ENCODE peak calls at places on chromosomes 4 and X, in five cellular contexts. M, A, D, F and B are unnamed samples.

GRCh38 chrX:149453030-149453429 is 52.1 kb downstream of the IDS start:
- DNase-seq in D (no peak), A (peak), M (no peak), F (no peak), B (no peak)

GRCh38 chrX:28701222-28701621 is 114.0 kb downstream of the IL1RAPL1 start:
- DNase-seq in F (no peak), A (no peak), D (no peak), M (no peak), B (no peak)

GRCh38 chr4:1609901-1610790 is 74.0 kb downstream of the FAM53A start:
- DNase-seq in A (no peak), M (no peak), F (no peak), D (no peak), B (no peak)

GRCh38 chr4:152063301-152064235 is 302.8 kb upstream of the GATB start:
- DNase-seq in M (peak), F (no peak), A (no peak), D (peak), B (no peak)

GRCh38 chr4:157792716-157793115 is 380.1 kb downstream of the GASK1B start:
- DNase-seq in M (no peak), A (peak), D (no peak), F (no peak), B (no peak)

GRCh38 chr4:52594961-52595360 is 64.1 kb downstream of the USP46 start:
- DNase-seq in A (peak), D (peak), F (no peak), M (no peak), B (no peak)

GRCh38 chr4:77052352-77052751 is 23.4 kb downstream of the CCNI start:
- DNase-seq in D (no peak), A (peak), F (no peak), M (peak), B (no peak)

GRCh38 chrX:41335590-41336331 is 1.8 kb downstream of the DDX3X start:
- DNase-seq in D (no peak), M (no peak), A (peak), F (no peak), B (no peak)

GRCh38 chrX:124194209-124194608 is 138.3 kb upstream of the TEX13D start:
- DNase-seq in D (no peak), A (no peak), F (no peak), M (no peak), B (no peak)

GRCh38 chr4:145930592-145930991 is 8.0 kb downstream of the ZNF827 start:
- DNase-seq in F (no peak), A (peak), M (no peak), D (no peak), B (no peak)

GRCh38 chr4:7831330-7831729 is 108.3 kb downstream of the AFAP1 start:
- DNase-seq in F (no peak), M (no peak), D (no peak), A (peak), B (peak)

GRCh38 chr4:48470570-48470969 is 12.6 kb upstream of the SLC10A4 start:
- DNase-seq in A (no peak), M (peak), D (no peak), F (no peak), B (no peak)

GRCh38 chr4:47287735-47288134 is 175.8 kb downstream of the COMMD8 start:
- DNase-seq in F (no peak), A (peak), M (no peak), D (no peak), B (no peak)

GRCh38 chr4:36511785-36512184 is 230.4 kb downstream of the DTHD1 start:
- DNase-seq in M (no peak), F (no peak), A (no peak), D (no peak), B (no peak)

GRCh38 chr4:145619639-145619996 is 433 bp downstream of the MMAA start:
- DNase-seq in M (peak), A (peak), F (peak), D (peak), B (peak)

GRCh38 chrX:118347131-118347530 is 1.2 kb downstream of the WDR44 start:
- DNase-seq in A (peak), M (peak), D (no peak), F (no peak), B (no peak)

GRCh38 chrX:119075271-119075670 is 2.5 kb downstream of the CT47C1 start:
- DNase-seq in D (no peak), A (no peak), F (no peak), M (no peak), B (no peak)

GRCh38 chrX:116972362-116972761 is 509.6 kb upstream of the CT83 start:
- DNase-seq in A (no peak), M (no peak), F (no peak), D (no peak), B (no peak)

GRCh38 chrX:96696462-96696861 is 11.8 kb downstream of the DIAPH2 start:
- DNase-seq in M (no peak), A (no peak), F (no peak), D (no peak), B (no peak)

GRCh38 chrX:10600479-10600878 is 19.9 kb downstream of the MID1 start:
- DNase-seq in M (no peak), A (no peak), F (no peak), D (no peak), B (no peak)

GRCh38 chrX:79270401-79270800 is 96.7 kb downstream of the ITM2A start:
- DNase-seq in M (peak), A (peak), D (no peak), F (no peak), B (no peak)

GRCh38 chr4:168716411-168717129 is 219.7 kb downstream of the PALLD start:
- DNase-seq in M (no peak), A (no peak), D (no peak), F (no peak), B (no peak)

GRCh38 chrX:154096140-154097002 is 1.1 kb downstream of the MECP2 start:
- DNase-seq in M (peak), D (peak), A (peak), F (no peak), B (peak)

GRCh38 chrX:1416327-1416784 is 24.4 kb upstream of the SLC25A6 start:
- DNase-seq in F (no peak), M (no peak), A (no peak), D (no peak), B (no peak)

GRCh38 chr4:122458625-122459024 is 2.1 kb upstream of the IL2 start:
- DNase-seq in D (no peak), A (peak), F (no peak), M (no peak), B (no peak)